ENCODE peak calls at places on chromosome 21, in eight cellular contexts. K is H9; U is right cardiac atrium; S is CD8-positive, alpha-beta T cell; W is AG04450; J is fibroblast of lung; E is lung; T is endodermal cell. X is an unnamed sample. For H3K9me3, the result is how much of the 10 kb centered on the place peaks cover.

GRCh38 chr21:28712396-28712795 is 280.3 kb downstream of the LTN1 start:
- DNase-seq in K (no peak), U (no peak), S (no peak), W (no peak), J (no peak), E (no peak), T (no peak), X (no peak)

GRCh38 chr21:20459838-20460237 is 538.4 kb upstream of the NCAM2 start:
- DNase-seq in K (no peak), U (no peak), S (no peak), W (no peak), J (no peak), E (no peak), T (no peak), X (no peak)

GRCh38 chr21:15731243-15731613 is 1.4 kb downstream of the USP25 start:
- DNase-seq in K (no peak), U (no peak), S (no peak), W (no peak), J (peak), E (no peak), T (no peak), X (no peak)

GRCh38 chr21:16588433-16588860 is 858.7 kb downstream of the USP25 start:
- DNase-seq in K (peak), U (peak), S (no peak), W (peak), J (peak), E (peak), T (peak), X (no peak)

GRCh38 chr21:39687069-39687468 is 57.9 kb upstream of the IGSF5 start:
- DNase-seq in K (no peak), U (no peak), S (no peak), W (no peak), J (no peak), E (no peak), T (peak), X (no peak)

GRCh38 chr21:39655589-39655988 is 42.8 kb downstream of the B3GALT5 start:
- DNase-seq in K (no peak), U (no peak), S (no peak), W (no peak), J (no peak), E (no peak), T (no peak), X (no peak)

GRCh38 chr21:36048357-36048756 is 12.0 kb downstream of the SETD4 start:
- DNase-seq in K (no peak), U (no peak), S (no peak), W (no peak), J (no peak), E (no peak), T (no peak), X (no peak)

GRCh38 chr21:21415741-21416140 is 417.5 kb downstream of the NCAM2 start:
- DNase-seq in K (no peak), U (no peak), S (no peak), W (no peak), J (no peak), E (no peak), T (no peak), X (no peak)

GRCh38 chr21:28633803-28634572 is 358.7 kb downstream of the LTN1 start:
- DNase-seq in K (no peak), U (peak), S (no peak), W (no peak), J (peak), E (no peak), T (no peak), X (no peak)

GRCh38 chr21:44556879-44557278 is 1.7 kb downstream of the KRTAP10-3 start:
- DNase-seq in K (no peak), U (no peak), S (no peak), W (no peak), J (no peak), E (no peak), T (peak), X (no peak)

GRCh38 chr21:17467392-17467791 is 45.5 kb upstream of the CXADR start:
- DNase-seq in K (no peak), U (no peak), S (no peak), W (no peak), J (peak), E (no peak), T (no peak), X (no peak)

GRCh38 chr21:31780944-31781343 is 49.0 kb upstream of the SCAF4 start:
- DNase-seq in K (no peak), U (no peak), S (no peak), W (no peak), J (no peak), E (no peak), T (no peak), X (no peak)

GRCh38 chr21:32377991-32378390 is 14.8 kb downstream of the URB1 start:
- DNase-seq in K (no peak), U (no peak), S (no peak), W (no peak), J (no peak), E (no peak), T (no peak), X (no peak)

GRCh38 chr21:36044056-36044455 is 16.3 kb downstream of the SETD4 start:
- DNase-seq in K (no peak), U (no peak), S (no peak), W (no peak), J (no peak), E (no peak), T (no peak), X (no peak)

GRCh38 chr21:45363921-45364463 is 41.0 kb upstream of the COL18A1 start:
- DNase-seq in K (no peak), U (peak), S (no peak), W (peak), J (peak), E (peak), T (no peak), X (no peak)

GRCh38 chr21:45288441-45288841 is 746 bp upstream of the POFUT2 start:
- DNase-seq in K (peak), U (no peak), S (no peak), W (no peak), J (no peak), E (no peak), T (peak), X (no peak)

GRCh38 chr21:45598666-45599065 is 44.9 kb upstream of the PCBP3 start:
- DNase-seq in K (peak), U (no peak), S (no peak), W (no peak), J (no peak), E (no peak), T (no peak), X (no peak)

GRCh38 chr21:45364464-45365185 is 40.3 kb upstream of the COL18A1 start:
- DNase-seq in K (no peak), U (no peak), S (no peak), W (peak), J (peak), E (no peak), T (peak), X (no peak)

GRCh38 chr21:45294509-45295291 is 7.0 kb upstream of the POFUT2 start:
- DNase-seq in K (peak), U (peak), S (no peak), W (peak), J (peak), E (peak), T (peak), X (no peak)

GRCh38 chr21:35529141-35529863 is 480.2 kb upstream of the RUNX1 start:
- DNase-seq in K (no peak), U (no peak), S (no peak), W (peak), J (peak), E (no peak), T (no peak), X (no peak)

GRCh38 chr21:46130721-46131720 is 24.4 kb downstream of the FTCD start:
- DNase-seq in K (no peak), U (peak), S (no peak), W (no peak), J (peak), E (no peak), T (no peak), X (peak)

GRCh38 chr21:36297938-36298572 is 21.9 kb upstream of the MORC3 start:
- DNase-seq in K (no peak), U (peak), S (peak), W (no peak), J (no peak), E (peak), T (no peak), X (no peak)

GRCh38 chr21:29904359-29905282 is 35.2 kb downstream of the GRIK1 start:
- DNase-seq in K (peak), U (no peak), S (no peak), W (no peak), J (peak), E (no peak), T (peak), X (peak)

GRCh38 chr21:31236528-31236927 is 107.5 kb downstream of the TIAM1 start:
- DNase-seq in K (no peak), U (no peak), S (no peak), W (no peak), J (no peak), E (no peak), T (no peak), X (no peak)

GRCh38 chr21:44532712-44533111 is 7.3 kb downstream of the KRTAP10-1 start:
- DNase-seq in K (peak), U (no peak), S (no peak), W (no peak), J (no peak), E (no peak), T (peak), X (peak)

GRCh38 chr21:45041351-45041805 is 33.0 kb upstream of the ADARB1 start:
- DNase-seq in K (no peak), U (peak), S (no peak), W (no peak), J (peak), E (peak), T (no peak), X (no peak)

GRCh38 chr21:37075214-37075770 is 2.2 kb downstream of the TTC3 start:
- DNase-seq in K (no peak), U (no peak), S (no peak), W (no peak), J (no peak), E (no peak), T (no peak), X (no peak)

GRCh38 chr21:17554619-17555472 is 42.0 kb downstream of the CXADR start:
- DNase-seq in K (no peak), U (no peak), S (no peak), W (no peak), J (peak), E (no peak), T (no peak), X (peak)

GRCh38 chr21:15559612-15560011 is 170.2 kb upstream of the USP25 start:
- DNase-seq in K (no peak), U (no peak), S (no peak), W (no peak), J (no peak), E (no peak), T (no peak), X (no peak)

GRCh38 chr21:44093761-44094160 is 13.4 kb upstream of the PWP2 start:
- DNase-seq in K (no peak), U (no peak), S (no peak), W (no peak), J (no peak), E (peak), T (no peak), X (no peak)

GRCh38 chr21:16248705-16249104 is 518.9 kb downstream of the USP25 start:
- DNase-seq in K (no peak), U (no peak), S (no peak), W (no peak), J (no peak), E (no peak), T (no peak), X (no peak)

GRCh38 chr21:40215941-40216340 is 348.7 kb downstream of the PCP4 start:
- DNase-seq in K (no peak), U (no peak), S (no peak), W (no peak), J (no peak), E (no peak), T (no peak), X (no peak)

GRCh38 chr21:23534833-23535232 is 2072.4 kb downstream of the MRPL39 start:
- DNase-seq in K (no peak), U (no peak), S (no peak), W (no peak), J (no peak), E (no peak), T (no peak), X (no peak)

GRCh38 chr21:30104246-30104645 is 62.4 kb downstream of the CLDN17 start:
- DNase-seq in K (no peak), U (no peak), S (no peak), W (no peak), J (no peak), E (no peak), T (no peak), X (no peak)

GRCh38 chr21:25496825-25497482 is 110.3 kb downstream of the MRPL39 start:
- DNase-seq in K (no peak), U (no peak), S (no peak), W (peak), J (peak), E (no peak), T (no peak), X (no peak)

DNA sequence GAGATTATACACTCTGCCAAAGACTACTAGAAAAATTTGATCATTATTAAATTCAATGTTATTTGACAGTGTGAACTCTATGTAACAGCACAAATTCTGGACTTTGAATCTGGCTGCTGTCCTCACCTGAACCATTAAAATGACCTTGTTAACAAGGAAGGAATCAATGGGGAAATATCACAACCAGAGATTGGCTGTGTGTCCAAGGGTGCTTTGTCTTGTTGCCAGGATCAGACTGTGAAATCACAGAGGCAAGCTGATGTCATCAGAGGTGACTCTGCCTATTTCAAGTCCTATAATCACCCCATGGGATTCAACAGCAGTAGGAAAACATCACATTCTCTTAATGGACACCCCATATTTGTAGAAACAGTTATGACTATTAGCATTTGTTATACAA is 46.8 kb downstream of the ADAMTS5 start:
- DNase-seq in K (no peak), U (no peak), S (no peak), W (no peak), J (peak), E (no peak), T (no peak), X (no peak)
- H3K9me3 ChIP-seq in K (under half), U (under half), S (under half), W (under half), J (under half), E (under half), T (under half), X (under half)

GRCh38 chr21:38277501-38278111 is 20.8 kb downstream of the KCNJ15 start:
- DNase-seq in K (no peak), U (no peak), S (no peak), W (peak), J (peak), E (no peak), T (no peak), X (no peak)

GRCh38 chr21:38282921-38283320 is 26.1 kb downstream of the KCNJ15 start:
- DNase-seq in K (no peak), U (no peak), S (no peak), W (no peak), J (peak), E (no peak), T (no peak), X (no peak)

GRCh38 chr21:38284221-38284620 is 27.4 kb downstream of the KCNJ15 start:
- DNase-seq in K (no peak), U (no peak), S (no peak), W (no peak), J (no peak), E (no peak), T (no peak), X (no peak)

GRCh38 chr21:38280446-38280845 is 23.7 kb downstream of the KCNJ15 start:
- DNase-seq in K (no peak), U (no peak), S (no peak), W (no peak), J (peak), E (no peak), T (no peak), X (no peak)
- H3K27ac ChIP-seq in K (no peak), U (no peak), S (no peak), W (no peak), J (no peak), E (no peak), T (no peak), X (no peak)

DNA sequence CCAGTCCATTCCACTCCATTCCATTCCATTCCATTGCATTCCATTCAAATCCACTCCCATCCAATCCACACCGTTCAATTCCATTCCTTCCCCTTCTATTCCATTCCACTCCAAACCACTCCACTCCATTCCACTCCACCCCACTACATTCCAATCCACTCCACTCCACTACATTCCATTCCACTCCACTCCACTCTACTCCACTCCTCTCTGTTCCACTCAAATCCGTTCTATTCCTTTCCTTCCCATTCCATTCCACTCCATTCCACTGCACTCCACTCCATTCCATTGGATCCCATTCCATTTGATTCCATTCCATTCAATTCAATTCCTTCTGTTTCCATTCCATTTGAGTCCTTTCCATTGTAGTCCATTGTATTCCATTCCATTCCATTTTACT is 2568.3 kb upstream of the TPTE start:
- DNase-seq in K (no peak), U (no peak), S (no peak), W (no peak), J (no peak), E (no peak), T (no peak), X (no peak)
- H3K9me3 ChIP-seq in K (under half), U (under half), S (half or more), W (half or more), J (under half), E (half or more), T (under half), X (half or more)

DNA sequence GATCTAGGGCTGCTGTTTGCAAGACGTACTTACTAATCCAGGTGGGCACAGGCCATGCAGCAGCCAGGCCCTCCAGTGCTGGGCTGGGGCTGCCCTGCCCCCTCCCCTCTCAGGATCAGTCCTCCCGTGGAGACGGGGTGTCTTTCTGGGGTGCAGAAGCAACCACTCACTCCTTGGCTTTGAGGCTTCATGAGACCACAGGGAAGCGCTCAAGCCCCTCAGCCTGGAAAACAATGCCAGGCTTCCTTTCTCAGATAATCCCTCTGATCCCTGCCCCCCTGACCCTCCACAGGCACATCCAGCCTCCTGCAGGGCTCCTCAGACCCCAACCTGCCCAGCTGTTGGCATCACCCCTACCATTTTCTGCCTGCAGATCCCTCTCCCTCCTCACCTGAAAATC is 13.9 kb upstream of the C2CD2 start:
- DNase-seq in K (no peak), U (no peak), S (no peak), W (no peak), J (no peak), E (no peak), T (peak), X (no peak)
- H3K27ac ChIP-seq in K (no peak), U (no peak), S (no peak), W (no peak), J (no peak), E (no peak), T (no peak), X (peak)

GRCh38 chr21:34012640-34013039 is 60.7 kb upstream of the MRPS6 start:
- DNase-seq in K (no peak), U (no peak), S (no peak), W (no peak), J (no peak), E (no peak), T (no peak), X (no peak)
- H3K9me3 ChIP-seq in K (under half), U (under half), S (under half), W (under half), J (under half), E (under half), T (under half), X (under half)

DNA sequence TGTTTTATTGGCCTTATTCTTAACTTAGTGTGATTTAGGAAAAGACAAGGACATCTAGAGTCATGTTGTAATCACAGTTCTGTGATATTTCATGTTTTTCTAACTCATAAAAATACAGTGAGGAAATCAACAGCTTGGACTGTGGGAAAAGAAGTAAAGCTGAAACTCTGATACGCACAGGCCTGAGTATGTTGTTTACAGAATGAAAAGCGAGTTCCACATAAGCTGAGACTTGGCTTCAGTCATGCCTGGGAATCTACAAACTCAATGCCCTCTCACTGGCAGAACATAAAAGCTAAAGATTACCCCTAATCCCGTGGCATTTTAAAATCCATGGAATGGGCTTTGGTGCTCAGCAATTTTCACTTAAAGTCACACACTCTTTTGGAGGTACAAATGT is 23.6 kb upstream of the ATP5PO start:
- DNase-seq in K (no peak), U (no peak), S (no peak), W (no peak), J (peak), E (no peak), T (no peak), X (no peak)
- H3K27ac ChIP-seq in K (no peak), U (no peak), S (no peak), W (no peak), J (no peak), E (no peak), T (no peak), X (no peak)